ENCODE peak calls at places on chromosomes 2 and 18, in five cellular contexts. B is A549, Q is IMR-90, G is adrenal gland, N is upper lobe of right lung. C is an unnamed sample.

GRCh38 chr18:55314615-55315237 is 273.3 kb downstream of the TCF4 start:
- DNase-seq in B (no peak), G (no peak), N (no peak), Q (no peak), C (no peak)

GRCh38 chr2:189570565-189570964 is 10.0 kb downstream of the SLC40A1 start:
- DNase-seq in G (no peak), N (no peak), B (no peak), Q (peak; percentile 84), C (peak; percentile 71)

GRCh38 chr2:236575501-236575900 is 5.9 kb downstream of the ACKR3 start:
- DNase-seq in G (no peak), N (no peak), Q (no peak), B (no peak), C (no peak)

GRCh38 chr18:53457068-53457467 is 767.4 kb downstream of the MBD2 start:
- DNase-seq in B (no peak), N (no peak), Q (no peak), G (no peak), C (peak; percentile 68)

GRCh38 chr18:61755553-61755952 is 137.3 kb downstream of the RNF152 start:
- DNase-seq in B (no peak), G (no peak), Q (peak; percentile 18), N (no peak), C (no peak)

GRCh38 chr18:51660316-51660715 is 462.8 kb upstream of the MEX3C start:
- DNase-seq in Q (no peak), B (no peak), G (no peak), N (no peak), C (no peak)

GRCh38 chr2:241031436-241032165 is 33.2 kb downstream of the SNED1 start:
- DNase-seq in N (no peak), G (no peak), B (no peak), Q (no peak), C (no peak)

GRCh38 chr2:36461039-36461681 is 105.6 kb downstream of the CRIM1 start:
- DNase-seq in Q (peak; percentile 96), N (no peak), B (peak; percentile 28), G (no peak), C (peak; percentile 92)

GRCh38 chr2:198309673-198310280 is 505.4 kb downstream of the PLCL1 start:
- DNase-seq in Q (peak; percentile 38), N (no peak), B (peak; percentile 37), G (peak; percentile 28), C (peak; percentile 42)

GRCh38 chr2:196592912-196593881 is 46.3 kb upstream of the CCDC150 start:
- DNase-seq in N (peak; percentile 70), B (peak; percentile 60), Q (peak; percentile 57), G (peak; percentile 14), C (no peak)

GRCh38 chr18:63882333-63883141 is 5.0 kb upstream of the SERPINB2 start:
- DNase-seq in G (no peak), Q (peak; percentile 97), B (no peak), N (no peak), C (peak; percentile 15)

GRCh38 chr2:128473175-128474013 is 154.7 kb upstream of the HS6ST1 start:
- DNase-seq in G (peak; percentile 46), Q (peak; percentile 62), B (no peak), N (peak; percentile 65), C (peak; percentile 12)

GRCh38 chr2:48755473-48755872 is at the start of gene LHCGR:
- DNase-seq in G (peak; percentile 23), B (no peak), N (peak; percentile 71), Q (no peak), C (no peak)

GRCh38 chr2:68645523-68645922 is 2.1 kb downstream of the PROKR1 start:
- DNase-seq in G (no peak), B (no peak), N (no peak), Q (peak; percentile 24), C (no peak)

GRCh38 chr2:219996366-219996765 is 368.9 kb downstream of the SLC4A3 start:
- DNase-seq in B (no peak), G (no peak), N (no peak), Q (no peak), C (no peak)

GRCh38 chr2:233830111-233830760 is 24.1 kb downstream of the HJURP start:
- DNase-seq in B (no peak), Q (no peak), N (peak; percentile 45), G (no peak), C (no peak)

GRCh38 chr2:155145758-155146229 is 447.3 kb downstream of the KCNJ3 start:
- DNase-seq in N (no peak), B (no peak), G (no peak), Q (no peak), C (no peak)

GRCh38 chr2:165251361-165251760 is 12.1 kb downstream of the SCN2A start:
- DNase-seq in G (no peak), Q (no peak), B (no peak), N (no peak), C (no peak)

GRCh38 chr18:23141022-23141999 is 6.0 kb downstream of the CABLES1 start:
- DNase-seq in B (no peak), N (no peak), Q (no peak), G (peak; percentile 65), C (no peak)

GRCh38 chr2:125959047-125959446 is 696.9 kb upstream of the GYPC start:
- DNase-seq in Q (no peak), N (no peak), G (no peak), B (no peak), C (no peak)

GRCh38 chr2:236745420-236746210 is 176.0 kb downstream of the ACKR3 start:
- DNase-seq in Q (peak; percentile 55), B (peak; percentile 71), G (no peak), N (no peak), C (peak; percentile 68)

GRCh38 chr2:14827226-14828023 is 194.9 kb downstream of the LRATD1 start:
- DNase-seq in Q (peak; percentile 1), B (no peak), G (no peak), N (no peak), C (no peak)

GRCh38 chr2:134080759-134081158 is 173.1 kb upstream of the MGAT5 start:
- DNase-seq in B (no peak), G (no peak), Q (no peak), N (no peak), C (no peak)

GRCh38 chr2:85129861-85130260 is 3.3 kb upstream of the TCF7L1 start:
- DNase-seq in N (no peak), B (no peak), Q (no peak), G (no peak), C (no peak)

DNA sequence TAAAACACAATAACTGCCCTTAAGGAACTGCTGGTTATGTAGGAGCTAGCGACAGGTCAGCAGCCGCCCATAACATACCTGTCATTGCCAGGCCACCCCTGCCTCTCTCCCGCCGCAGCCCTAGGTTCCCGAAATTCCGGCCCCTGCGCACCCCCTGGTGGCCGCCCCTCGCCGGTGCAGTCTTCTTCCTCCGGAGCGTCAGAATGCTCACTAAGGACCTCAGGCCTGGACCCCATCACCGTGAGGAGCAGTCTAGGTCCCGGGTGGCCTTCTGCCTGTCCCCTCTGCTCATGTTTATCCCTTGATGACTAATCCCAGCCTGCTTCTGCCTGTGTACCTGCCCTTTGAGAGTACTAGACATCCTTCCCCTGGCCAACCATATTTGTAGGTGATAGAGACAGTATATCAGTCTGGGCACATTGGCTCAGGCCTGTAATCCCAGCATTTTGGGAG is 115.7 kb upstream of the SLC1A4 start:
- DNase-seq in G (peak; percentile 76), Q (peak; percentile 22), B (peak; percentile 65), N (peak; percentile 91), C (no peak)
- H3K4me3 ChIP-seq in G (no peak overlapping the region), Q (no peak overlapping the region), B (no peak overlapping the region), N (peak overlapping the region; percentile 20), C (no peak overlapping the region)

GRCh38 chr18:10718809-10719208 is 193.0 kb downstream of the NAPG start:
- DNase-seq in Q (no peak), G (no peak), N (no peak), B (no peak), C (no peak)

GRCh38 chr18:10713400-10713799 is 187.6 kb downstream of the NAPG start:
- DNase-seq in B (no peak), N (no peak), Q (no peak), G (no peak), C (no peak)

DNA sequence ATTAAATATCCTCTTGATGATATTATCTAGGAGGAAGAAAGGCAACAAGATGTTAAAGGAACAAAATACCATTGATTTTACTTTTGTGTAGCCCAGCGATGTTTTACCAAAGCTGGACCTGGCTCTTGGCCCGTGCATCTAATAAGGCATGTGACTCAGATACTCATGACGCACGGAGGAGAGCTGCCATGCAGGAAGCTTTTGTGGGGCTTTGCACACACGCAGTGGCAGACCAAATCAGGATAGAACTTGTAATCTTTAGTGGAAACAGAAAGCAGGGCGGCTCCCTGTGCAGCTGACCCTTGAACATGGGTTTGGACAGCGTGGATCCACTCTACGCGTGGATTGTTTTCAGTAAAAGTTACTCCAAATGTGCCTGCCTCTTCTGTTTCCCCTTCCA is 190.0 kb downstream of the NAPG start:
- DNase-seq in B (peak; percentile 6), Q (peak; percentile 73), G (peak; percentile 23), N (no peak), C (peak; percentile 74)
- H3K4me3 ChIP-seq in B (no peak overlapping the region), Q (no peak overlapping the region), G (no peak overlapping the region), N (no peak overlapping the region), C (no peak overlapping the region)

DNA sequence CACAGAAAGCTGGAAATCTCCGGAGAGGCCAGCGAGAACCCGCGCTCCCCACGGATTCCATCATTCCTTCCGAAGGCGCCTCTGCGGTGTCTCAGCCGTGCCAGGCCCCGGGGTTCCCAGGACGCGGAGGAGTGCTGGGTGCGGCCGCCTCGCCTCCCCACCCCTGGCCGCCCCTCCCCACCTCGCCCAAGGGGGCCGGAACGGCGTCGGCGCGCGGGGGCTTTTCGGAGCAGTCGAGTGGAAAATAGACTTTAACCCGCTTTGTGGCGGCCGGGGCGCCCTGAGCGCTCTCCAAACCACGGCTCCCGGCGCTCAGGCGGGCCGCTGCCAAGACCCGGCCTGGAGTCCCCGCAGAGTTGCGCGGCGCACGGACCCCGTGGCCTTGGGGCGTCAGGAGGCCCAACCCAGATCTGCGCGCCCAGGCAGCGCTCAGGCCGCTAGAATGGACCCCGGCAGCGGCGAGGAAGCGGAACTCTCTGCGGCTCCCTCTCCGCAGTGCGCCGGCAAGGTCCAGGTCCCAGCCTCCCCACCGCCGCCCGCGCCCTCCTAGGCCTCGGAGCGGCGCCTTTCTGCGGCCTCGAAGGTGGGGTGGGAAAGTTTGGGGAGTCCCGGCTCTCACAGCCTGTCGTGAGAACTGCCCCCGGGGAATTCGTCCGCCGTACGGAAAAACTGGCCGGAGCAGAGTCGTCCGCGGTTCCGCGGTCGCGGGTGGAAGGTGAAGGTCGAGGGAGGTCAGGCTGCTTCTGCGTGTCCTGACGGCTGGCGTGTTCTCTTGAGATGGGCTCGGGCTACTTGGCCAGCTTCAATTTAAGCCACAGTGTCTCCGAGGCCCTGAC is 1.2 kb upstream of the EMX1 start:
- DNase-seq in Q (no peak), N (peak; percentile 78), G (no peak), B (peak; percentile 67), C (no peak)
- H3K4me3 ChIP-seq in Q (no peak overlapping the region), N (peak overlapping the region; percentile 45), G (no peak overlapping the region), B (peak overlapping the region; percentile 48), C (peak overlapping the region; percentile 7)

DNA sequence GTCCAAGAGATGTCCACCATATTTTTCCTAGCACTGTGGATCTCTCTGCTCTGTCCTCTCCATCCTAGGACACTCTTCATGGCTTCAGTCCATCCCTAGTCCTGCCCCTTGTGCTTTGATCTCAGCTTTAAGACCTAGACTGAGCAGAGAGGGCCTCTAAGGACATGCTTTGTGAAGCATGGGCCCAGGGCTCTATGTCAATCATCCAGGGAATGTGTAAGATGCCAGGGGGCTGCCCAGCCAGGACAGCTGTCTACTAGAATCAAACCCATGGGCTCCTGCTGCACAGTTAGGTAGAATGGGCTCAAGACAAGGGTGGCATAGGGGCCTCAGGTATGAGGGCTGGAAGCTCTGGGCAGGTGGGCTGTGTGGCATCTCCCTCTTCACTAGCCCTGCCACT is 24.9 kb downstream of the TET3 start:
- DNase-seq in Q (no peak), N (no peak), G (no peak), B (no peak), C (no peak)
- H3K4me3 ChIP-seq in Q (no peak overlapping the region), N (no peak overlapping the region), G (no peak overlapping the region), B (no peak overlapping the region), C (no peak overlapping the region)